ENCODE peak calls at places on chromosome 13, in five cellular contexts. W, J, L, Q and E are unnamed samples.

GRCh38 chr13:32031815-32032345 is 306 bp downstream of the FRY start:
- DNase-seq in J (no peak), L (no peak), W (no peak), Q (no peak), E (no peak)

GRCh38 chr13:46913757-46914156 is 16.9 kb upstream of the HTR2A start:
- DNase-seq in W (no peak), J (no peak), Q (no peak), L (no peak), E (no peak)

GRCh38 chr13:45178349-45179142 is 22.3 kb downstream of the KCTD4 start:
- DNase-seq in W (peak; percentile 69), Q (no peak), J (no peak), L (no peak), E (no peak)

GRCh38 chr13:62626771-62627170 is 1211.1 kb upstream of the PCDH20 start:
- DNase-seq in J (no peak), Q (no peak), L (no peak), W (no peak), E (no peak)

GRCh38 chr13:94548382-94549240 is 47.3 kb downstream of the TGDS start:
- DNase-seq in J (peak; percentile 78), W (peak; percentile 19), Q (no peak), L (peak; percentile 71), E (no peak)

GRCh38 chr13:30664689-30665088 is 47.0 kb downstream of the USPL1 start:
- DNase-seq in Q (no peak), J (no peak), L (no peak), W (no peak), E (no peak)

GRCh38 chr13:42255854-42256253 is 16.1 kb upstream of the AKAP11 start:
- DNase-seq in Q (no peak), W (no peak), J (no peak), L (no peak), E (no peak)

GRCh38 chr13:46655727-46656180 is 102.8 kb downstream of the LRCH1 start:
- DNase-seq in J (no peak), W (no peak), Q (no peak), L (no peak), E (no peak)

GRCh38 chr13:26220575-26220974 is 1.5 kb downstream of the RNF6 start:
- DNase-seq in L (no peak), W (no peak), Q (no peak), J (no peak), E (no peak)

DNA sequence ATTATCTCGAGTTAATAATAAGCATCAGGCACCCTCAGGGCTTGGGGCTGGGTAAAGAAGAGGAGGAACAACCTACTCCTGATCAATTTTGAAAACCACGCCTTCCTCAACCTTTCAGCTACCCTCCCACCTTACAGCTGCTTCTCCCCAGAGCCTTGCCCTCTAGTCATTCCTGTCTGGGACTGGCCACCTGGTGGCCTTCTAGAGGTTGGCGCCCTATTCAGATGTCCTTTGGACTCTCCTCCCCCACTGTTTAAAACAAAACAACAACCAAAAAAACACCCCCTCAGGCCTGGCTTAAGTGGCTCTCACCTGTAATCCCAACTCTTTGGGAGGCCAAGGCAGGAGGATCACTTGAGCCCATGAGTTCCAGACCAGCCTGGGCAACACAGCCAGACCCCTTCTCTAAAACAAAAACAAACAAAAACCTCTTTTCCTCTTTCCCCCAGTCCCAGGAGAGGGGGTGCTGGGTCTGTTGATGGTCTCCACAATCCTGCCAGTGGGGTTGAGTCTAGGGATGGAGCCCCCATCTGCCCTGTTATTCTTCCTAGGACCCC is 62.3 kb downstream of the CCDC70 start:
- DNase-seq in Q (no peak), W (no peak), L (no peak), J (no peak), E (no peak)
- TF ChIP-seq CTCF in Q (peak; percentile 29), W (peak; percentile 17), L (no peak), J (no peak), E (peak; percentile 25)

DNA sequence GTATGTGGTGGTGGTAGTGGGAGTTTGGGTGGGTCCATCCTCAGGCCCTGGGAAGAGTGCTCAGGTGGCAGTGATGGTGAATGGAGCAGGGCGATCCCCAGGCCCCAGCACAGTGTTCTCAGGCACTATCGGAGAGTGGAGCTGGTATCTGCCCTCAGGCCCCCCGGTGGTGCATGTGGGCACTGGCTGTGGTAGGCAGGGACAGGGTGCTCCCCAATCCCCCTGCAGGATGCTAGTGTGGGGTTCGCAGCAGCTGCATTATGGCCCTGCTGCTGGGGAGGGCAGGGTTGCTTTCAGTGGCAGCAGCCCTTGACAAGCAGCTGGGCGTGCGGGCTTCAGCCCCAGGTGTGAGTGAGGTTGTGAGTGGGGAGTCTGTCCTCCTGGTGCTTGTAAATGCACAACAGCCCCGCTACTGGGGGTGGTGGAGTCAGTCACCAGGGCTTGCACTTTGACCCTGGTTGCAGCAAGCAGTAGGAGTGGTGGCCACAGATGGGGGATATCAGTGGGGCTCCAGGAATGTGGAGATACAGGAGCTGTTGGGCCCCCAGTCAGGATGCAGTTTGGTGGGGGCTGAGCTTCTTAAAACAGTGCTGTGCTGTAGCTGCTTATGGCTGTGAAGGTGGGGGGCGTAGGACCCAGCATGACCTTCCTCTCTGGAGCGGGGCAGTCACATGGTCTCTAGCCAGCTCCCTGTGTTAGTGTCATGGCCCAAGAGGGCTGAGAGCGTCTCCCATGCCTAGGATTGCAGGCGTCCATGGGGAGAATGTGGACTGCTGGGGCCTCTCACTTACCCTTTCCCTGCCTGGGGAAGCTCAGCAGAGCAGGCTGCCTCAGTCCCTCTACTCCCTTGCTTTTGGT is 38.7 kb upstream of the ARHGEF7 start:
- DNase-seq in Q (no peak), W (no peak), J (no peak), L (no peak), E (no peak)
- TF ChIP-seq CTCF in Q (no peak), W (no peak), J (no peak), L (no peak), E (no peak)

DNA sequence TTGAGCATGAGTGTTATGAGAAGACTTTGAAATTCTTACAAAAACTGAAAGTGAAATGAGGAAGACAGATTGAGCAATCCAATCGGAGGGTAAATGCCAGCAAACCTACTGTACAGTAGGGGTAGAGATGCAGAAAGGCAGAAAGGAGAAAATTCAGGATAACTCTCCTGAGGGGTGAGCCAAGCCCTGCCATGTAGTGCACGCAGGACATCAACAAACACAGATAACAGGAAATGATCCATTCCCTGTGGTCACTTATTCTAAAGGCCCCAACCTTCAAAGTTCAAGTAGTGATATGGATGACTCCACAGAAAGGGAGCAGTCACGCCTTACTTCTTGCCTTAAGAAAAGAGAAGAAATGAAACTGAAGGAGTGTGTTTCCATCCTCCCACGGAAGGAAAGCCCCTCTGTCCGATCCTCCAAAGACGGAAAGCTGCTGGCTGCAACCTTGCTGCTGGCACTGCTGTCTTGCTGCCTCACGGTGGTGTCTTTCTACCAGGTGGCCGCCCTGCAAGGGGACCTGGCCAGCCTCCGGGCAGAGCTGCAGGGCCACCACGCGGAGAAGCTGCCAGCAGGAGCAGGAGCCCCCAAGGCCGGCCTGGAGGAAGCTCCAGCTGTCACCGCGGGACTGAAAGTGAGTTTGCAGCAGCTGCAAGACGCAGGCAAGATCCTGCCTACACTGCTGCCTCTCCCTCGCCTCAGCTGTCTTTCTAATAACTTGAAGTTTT is at the start of gene TNFSF13B:
- DNase-seq in W (peak; percentile 22), J (peak; percentile 62), Q (peak; percentile 53), L (peak; percentile 69), E (no peak)
- TF ChIP-seq CTCF in W (no peak), J (no peak), Q (no peak), L (no peak), E (no peak)

GRCh38 chr13:97125810-97126738 is 96.1 kb upstream of the MBNL2 start:
- DNase-seq in L (no peak), Q (peak; percentile 31), J (peak; percentile 78), W (peak; percentile 45), E (no peak)
- TF ChIP-seq CTCF in L (no peak), Q (no peak), J (no peak), W (peak; percentile 2), E (no peak)